ENCODE peak calls at places on chromosomes 11 and 22, in five cellular contexts. T, K, X, N and L are unnamed samples. For H3K9me3, the result is how much of the 10 kb centered on the place peaks cover.

GRCh38 chr11:13183094-13183825 is 94.3 kb upstream of the BMAL1 start:
- DNase-seq in X (peak), T (peak), N (no peak), K (peak), L (no peak)

GRCh38 chr11:1871531-1871930 is 18.6 kb downstream of the LSP1 start:
- DNase-seq in N (peak), K (no peak), T (no peak), X (no peak), L (peak)

GRCh38 chr11:130473795-130474377 is 25.4 kb downstream of the ADAMTS15 start:
- DNase-seq in X (no peak), T (no peak), N (peak), K (no peak), L (no peak)

GRCh38 chr11:131474947-131475346 is 104.5 kb downstream of the NTM start:
- DNase-seq in K (no peak), T (no peak), X (no peak), N (no peak), L (no peak)

GRCh38 chr22:31923166-31923565 is 21.2 kb upstream of the YWHAH start:
- DNase-seq in X (no peak), N (no peak), K (no peak), T (no peak), L (no peak)

GRCh38 chr22:29308148-29308790 is 1.8 kb downstream of the GAS2L1 start:
- DNase-seq in K (peak), X (no peak), T (no peak), N (peak), L (no peak)

GRCh38 chr22:27612075-27612474 is 189.5 kb downstream of the MN1 start:
- DNase-seq in T (no peak), K (peak), X (no peak), N (no peak), L (no peak)

GRCh38 chr11:93648168-93648567 is 13.3 kb upstream of the CEP295 start:
- DNase-seq in N (no peak), T (no peak), K (no peak), X (peak), L (no peak)

GRCh38 chr11:88384004-88384677 is 46.6 kb upstream of the CTSC start:
- DNase-seq in X (peak), N (no peak), T (no peak), K (no peak), L (no peak)

GRCh38 chr11:7522546-7522945 is 8.7 kb downstream of the PPFIBP2 start:
- DNase-seq in X (no peak), N (no peak), T (no peak), K (no peak), L (no peak)

GRCh38 chr11:12454782-12455181 is 77.4 kb downstream of the PARVA start:
- DNase-seq in X (peak), N (no peak), K (no peak), T (no peak), L (no peak)

GRCh38 chr11:73506038-73506437 is 91.9 kb downstream of the FAM168A start:
- DNase-seq in T (no peak), X (no peak), K (no peak), N (no peak), L (no peak)

GRCh38 chr22:40462195-40462988 is 92.0 kb downstream of the SGSM3 start:
- DNase-seq in K (no peak), X (no peak), N (no peak), T (no peak), L (no peak)

GRCh38 chr11:72721689-72722049 is 30.5 kb downstream of the ARAP1 start:
- DNase-seq in T (no peak), K (no peak), N (no peak), X (no peak), L (no peak)

GRCh38 chr11:133508448-133508847 is 23.9 kb downstream of the OPCML start:
- DNase-seq in T (no peak), X (no peak), N (no peak), K (no peak), L (no peak)

GRCh38 chr11:133506023-133506422 is 26.3 kb downstream of the OPCML start:
- DNase-seq in K (no peak), N (no peak), X (no peak), T (no peak), L (no peak)

GRCh38 chr11:133507185-133507584 is 25.1 kb downstream of the OPCML start:
- DNase-seq in N (no peak), X (no peak), T (no peak), K (no peak), L (no peak)

GRCh38 chr11:133506551-133507094 is 25.7 kb downstream of the OPCML start:
- DNase-seq in K (no peak), N (no peak), X (no peak), T (no peak), L (no peak)

DNA sequence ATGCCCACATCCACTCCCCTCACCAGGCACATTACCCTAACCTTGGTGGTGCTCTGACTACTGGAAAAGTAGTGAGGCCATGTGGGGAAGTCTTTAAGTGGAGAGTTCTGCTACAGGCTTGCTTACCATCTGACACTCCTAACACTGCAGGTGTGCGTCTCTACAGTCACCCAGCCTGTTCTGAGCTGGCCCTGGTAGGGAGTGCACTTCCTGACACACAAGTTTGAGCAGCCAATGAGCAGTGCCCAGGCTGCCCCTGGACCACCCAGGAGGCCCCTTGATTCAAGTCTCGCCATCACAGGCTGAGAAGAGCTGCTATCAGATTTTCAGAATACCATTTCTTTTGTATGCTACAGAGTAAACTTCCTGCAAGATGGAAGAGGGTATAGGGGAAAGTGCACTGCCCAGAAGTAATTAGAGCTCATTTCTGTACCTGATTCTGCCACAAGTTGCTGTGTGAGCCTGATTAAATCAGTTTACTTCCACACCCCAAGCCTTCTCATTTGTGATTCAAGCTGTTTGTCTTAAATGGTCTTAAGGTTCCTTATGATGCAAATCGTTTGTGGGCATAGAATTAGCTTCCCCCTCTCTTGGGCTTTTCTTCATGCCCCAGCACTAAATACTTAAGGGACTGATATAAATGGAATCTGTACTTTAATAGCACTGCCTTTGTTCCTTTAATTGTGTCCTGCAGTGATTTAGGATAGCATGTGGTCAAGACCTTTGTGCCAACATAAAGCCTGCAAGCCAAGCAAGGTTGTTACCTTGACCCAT is 22.2 kb downstream of the OPCML start:
- DNase-seq in X (no peak), T (no peak), N (no peak), K (no peak), L (no peak)
- H3K9me3 ChIP-seq in X (under half), T (under half), N (under half), K (under half), L (under half)

GRCh38 chr11:103829596-103829995 is 206.8 kb upstream of the DDI1 start:
- DNase-seq in N (no peak), K (no peak), T (no peak), X (no peak), L (no peak)

GRCh38 chr11:103824116-103824515 is 212.3 kb upstream of the DDI1 start:
- DNase-seq in K (no peak), T (no peak), X (no peak), N (no peak), L (no peak)

GRCh38 chr11:103826856-103827255 is 209.6 kb upstream of the DDI1 start:
- DNase-seq in N (no peak), T (no peak), K (no peak), X (no peak), L (no peak)

GRCh38 chr11:103830205-103830604 is 206.2 kb upstream of the DDI1 start:
- DNase-seq in N (no peak), X (no peak), K (no peak), T (no peak), L (no peak)

GRCh38 chr11:103825469-103825868 is 211.0 kb upstream of the DDI1 start:
- DNase-seq in N (no peak), T (no peak), K (no peak), X (no peak), L (no peak)
- H3K9me3 ChIP-seq in N (under half), T (under half), K (under half), X (under half), L (under half)

DNA sequence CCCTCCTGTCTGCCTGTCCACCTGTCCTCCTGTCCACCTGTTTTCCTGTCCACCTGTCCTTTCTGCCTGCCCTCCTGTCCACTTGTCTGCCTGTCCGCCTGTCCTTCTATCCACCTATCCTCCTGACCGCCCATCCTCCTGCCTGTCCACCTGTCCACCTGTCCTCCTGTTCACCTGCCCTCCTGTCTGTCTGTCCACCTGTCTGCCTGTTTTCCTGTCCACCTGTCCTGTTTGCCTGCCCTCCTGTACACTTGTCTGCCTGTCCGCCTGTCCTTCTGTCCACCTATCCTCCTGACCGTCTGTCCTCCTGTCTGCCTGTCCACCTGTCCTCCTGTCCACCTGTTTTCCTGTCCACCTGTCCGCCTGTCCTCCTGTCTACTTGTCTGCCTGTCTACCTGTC is 682.8 kb downstream of the TBC1D22A start:
- DNase-seq in T (no peak), N (no peak), K (no peak), X (no peak), L (no peak)
- H3K9me3 ChIP-seq in T (under half), N (under half), K (under half), X (half or more), L (under half)

GRCh38 chr22:48673806-48674500 is 1153.7 kb downstream of the BRD1 start:
- DNase-seq in K (no peak), X (no peak), T (no peak), N (peak), L (no peak)
- H3K9me3 ChIP-seq in K (under half), X (half or more), T (under half), N (under half), L (under half)

DNA sequence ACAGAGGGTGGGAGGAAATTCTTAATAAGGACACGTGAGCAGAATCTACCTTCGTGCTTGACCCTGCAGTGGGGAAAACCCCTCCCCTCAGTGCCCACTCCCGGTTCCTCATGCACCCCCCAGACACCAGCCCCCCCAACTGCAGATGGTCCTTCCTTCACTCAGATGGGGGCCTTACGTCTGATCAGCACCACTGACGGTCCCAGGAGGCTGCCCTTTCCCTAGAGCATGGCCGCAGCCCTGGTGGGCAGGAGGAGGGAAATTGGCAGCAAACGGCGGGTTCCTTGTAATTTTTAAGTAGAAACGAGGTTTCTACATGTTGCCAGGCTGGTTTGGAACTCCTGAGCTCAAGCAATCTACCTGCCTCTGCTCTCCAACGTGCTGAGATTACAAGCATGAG is 477.7 kb downstream of the TBC1D22A start:
- DNase-seq in T (no peak), N (no peak), K (no peak), X (no peak), L (no peak)
- H3K9me3 ChIP-seq in T (under half), N (under half), K (under half), X (under half), L (under half)